ENCODE peak calls at places on chromosomes 11 and 22, in eight cellular contexts. G is stomach, D is K562, U is tibial nerve, I is esophagus muscularis mucosa, L is H1, V is upper lobe of left lung, H is ovary. P is an unnamed sample.

GRCh38 chr11:121649798-121650197 is 197.0 kb upstream of the SORL1-AS1 start:
- DNase-seq in H (no peak), D (no peak), I (no peak), U (no peak), L (no peak), V (no peak), G (no peak), P (no peak)

GRCh38 chr22:33539902-33540751 is 380.1 kb downstream of the LARGE1 start:
- DNase-seq in V (peak; percentile 87), L (no peak), D (no peak), U (peak; percentile 62), H (peak; percentile 90), I (no peak), G (peak; percentile 86), P (peak; percentile 90)

GRCh38 chr11:32388871-32389770 is 46.2 kb downstream of the WT1 start:
- DNase-seq in V (no peak), U (no peak), L (no peak), H (no peak), D (no peak), I (no peak), G (no peak), P (no peak)

GRCh38 chr11:112289588-112290461 is 29.2 kb upstream of the PLET1 start:
- DNase-seq in U (peak; percentile 65), H (peak; percentile 80), L (peak; percentile 94), G (peak; percentile 88), D (peak; percentile 92), V (peak; percentile 98), I (peak; percentile 94), P (peak; percentile 89)

GRCh38 chr22:37501610-37502341 is 15.6 kb upstream of the MFNG start:
- DNase-seq in V (no peak), I (no peak), D (no peak), U (peak; percentile 43), G (peak; percentile 91), H (peak; percentile 72), L (no peak), P (no peak)

GRCh38 chr11:45736424-45736823 is 68.5 kb upstream of the SLC35C1 start:
- DNase-seq in U (no peak), G (no peak), H (no peak), L (no peak), D (no peak), V (no peak), I (no peak), P (peak; percentile 60)

GRCh38 chr11:76075699-76076098 is 130.6 kb downstream of the WNT11 start:
- DNase-seq in I (no peak), L (no peak), V (no peak), U (no peak), G (no peak), H (no peak), D (no peak), P (no peak)

GRCh38 chr11:114478768-114479167 is 39.5 kb downstream of the REXO2 start:
- DNase-seq in I (no peak), L (no peak), H (no peak), D (no peak), V (no peak), U (no peak), G (no peak), P (no peak)

GRCh38 chr11:33533668-33534067 is 167.0 kb downstream of the C11orf91 start:
- DNase-seq in V (no peak), D (no peak), I (no peak), H (no peak), G (no peak), U (no peak), L (no peak), P (no peak)

GRCh38 chr11:110833033-110833484 is 120.8 kb upstream of the ARHGAP20 start:
- DNase-seq in V (no peak), U (no peak), H (no peak), D (no peak), I (no peak), G (no peak), L (no peak), P (no peak)

GRCh38 chr22:48937032-48937639 is 890.5 kb downstream of the BRD1 start:
- DNase-seq in D (no peak), G (peak; percentile 15), L (no peak), I (peak; percentile 75), H (no peak), U (no peak), V (no peak), P (peak; percentile 20)

GRCh38 chr22:21447694-21448402 is 19.3 kb upstream of the TMEM191C start:
- DNase-seq in V (peak; percentile 60), I (no peak), U (no peak), D (peak; percentile 79), L (peak; percentile 69), G (peak; percentile 21), H (no peak), P (peak; percentile 61)

GRCh38 chr22:25383892-25384291 is 164.5 kb downstream of the CRYBB2 start:
- DNase-seq in U (no peak), D (no peak), V (no peak), I (no peak), H (no peak), L (no peak), G (no peak), P (no peak)

GRCh38 chr11:61140416-61140815 is 20.8 kb downstream of the VPS37C start:
- DNase-seq in H (no peak), L (no peak), G (peak; percentile 55), I (no peak), D (no peak), V (no peak), U (no peak), P (peak; percentile 25)

GRCh38 chr11:67397986-67398660 is 3.5 kb downstream of the PPP1CA start:
- DNase-seq in D (no peak), H (no peak), V (peak; percentile 72), L (no peak), U (no peak), I (no peak), G (no peak), P (no peak)
- H3K36me3 ChIP-seq in D (peaks cover 69% of the 10 kb centered on the region), H (no peaks in the 10 kb centered on the region), V (peaks cover 55% of the 10 kb centered on the region), L (peaks cover 25% of the 10 kb centered on the region), U (peaks cover 21% of the 10 kb centered on the region), I (peaks cover 45% of the 10 kb centered on the region), G (peaks cover 28% of the 10 kb centered on the region), P (peaks cover 23% of the 10 kb centered on the region)

DNA sequence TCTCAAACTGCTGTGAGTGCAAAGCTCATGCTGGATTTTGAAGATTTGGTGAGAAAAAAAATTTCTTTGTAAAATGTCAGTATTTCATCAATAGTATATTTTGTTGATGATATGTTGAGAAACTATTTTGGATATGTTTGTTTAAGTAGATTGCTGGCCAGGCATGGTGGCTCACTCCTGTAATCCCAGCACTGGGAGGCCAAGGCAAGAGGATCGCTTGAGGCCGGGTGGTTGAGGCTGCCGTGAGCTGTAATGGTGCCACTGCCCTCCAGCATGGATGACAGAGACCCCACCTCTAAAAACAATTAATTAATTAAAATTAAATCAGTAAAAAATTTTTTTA is 6.9 kb upstream of the IFITM3 start:
- DNase-seq in H (no peak), I (no peak), L (no peak), D (no peak), G (no peak), U (no peak), V (no peak), P (no peak)
- H3K4me1 ChIP-seq in H (peaks cover 26% of the 10 kb centered on the region), I (peaks cover 54% of the 10 kb centered on the region), L (peaks cover 14% of the 10 kb centered on the region), D (peaks cover 51% of the 10 kb centered on the region), G (peaks cover 33% of the 10 kb centered on the region), U (peaks cover 59% of the 10 kb centered on the region), V (peaks cover 45% of the 10 kb centered on the region), P (no peaks in the 10 kb centered on the region)

DNA sequence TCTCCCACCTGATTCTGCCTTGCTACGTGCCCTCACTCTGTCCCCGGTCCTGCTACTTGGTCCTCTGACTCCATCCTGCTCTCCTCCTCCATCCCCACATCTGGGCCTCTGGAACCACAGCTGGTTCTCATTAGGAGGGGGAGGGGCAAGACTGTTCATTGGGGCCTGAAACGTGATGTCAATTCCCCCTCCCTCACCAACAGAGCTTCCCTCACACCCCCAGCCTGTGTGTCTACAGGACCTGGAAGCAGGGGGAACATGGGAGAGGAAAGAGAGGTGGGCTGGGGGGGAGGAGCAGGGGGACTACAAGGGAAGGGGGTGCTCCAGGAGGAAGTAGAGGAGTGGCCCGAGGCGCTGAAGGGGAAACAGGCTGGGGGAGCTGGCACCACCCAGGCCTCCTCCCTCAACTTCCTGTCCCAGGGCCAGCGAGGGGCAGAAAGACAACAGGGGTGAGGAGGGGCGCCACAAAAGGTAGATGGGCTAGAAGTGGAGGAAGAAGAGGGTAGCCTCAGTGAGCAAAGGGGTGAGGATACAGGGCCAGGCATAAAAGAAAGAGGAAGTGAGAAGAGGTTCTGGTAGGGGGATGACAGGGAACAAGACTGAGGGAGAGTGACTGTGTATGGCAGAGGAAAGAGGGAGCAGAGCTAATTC is 8.9 kb downstream of the DCHS1 start:
- DNase-seq in D (no peak), G (no peak), I (no peak), U (peak; percentile 72), H (peak; percentile 57), V (peak; percentile 10), L (no peak), P (peak; percentile 84)
- TF ChIP-seq EP300 in D (no peak), G (no peak), I (no peak), U (no peak), H (no peak), V (no peak), L (no peak), P (no peak)

DNA sequence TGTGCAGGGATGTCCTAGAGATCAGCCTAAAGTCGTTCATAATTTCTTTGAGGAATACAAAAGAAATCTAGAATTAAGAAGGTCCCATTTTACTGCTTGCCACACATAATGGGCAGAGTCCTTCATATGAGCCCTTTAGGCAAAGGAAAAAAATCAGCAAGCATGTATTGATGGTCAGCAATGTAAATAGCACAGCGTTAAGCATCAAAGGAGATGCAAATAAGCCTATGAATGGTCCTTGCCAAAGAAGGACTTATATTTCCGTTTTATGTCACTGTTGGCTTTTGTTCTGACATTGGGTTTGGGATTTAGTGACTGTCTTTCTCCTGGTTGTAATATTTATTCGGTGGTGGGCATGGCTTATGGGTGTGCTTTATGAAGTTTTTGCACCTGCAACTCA is 69.8 kb downstream of the CD44 start:
- DNase-seq in I (no peak), D (no peak), U (no peak), L (no peak), H (no peak), V (no peak), G (no peak), P (no peak)
- H3K36me3 ChIP-seq in I (peaks cover 27% of the 10 kb centered on the region), D (no peaks in the 10 kb centered on the region), U (no peaks in the 10 kb centered on the region), L (no peaks in the 10 kb centered on the region), H (no peaks in the 10 kb centered on the region), V (peaks cover 7% of the 10 kb centered on the region), G (peaks cover 10% of the 10 kb centered on the region), P (no peaks in the 10 kb centered on the region)

GRCh38 chr22:26547837-26548236 is 35.6 kb upstream of the TFIP11 start:
- DNase-seq in L (no peak), G (no peak), V (no peak), U (no peak), D (no peak), I (no peak), H (no peak), P (no peak)
- H3K4me1 ChIP-seq in L (peaks cover 17% of the 10 kb centered on the region), G (no peaks in the 10 kb centered on the region), V (peaks cover 18% of the 10 kb centered on the region), U (peaks cover 22% of the 10 kb centered on the region), D (no peaks in the 10 kb centered on the region), I (peaks cover 7% of the 10 kb centered on the region), H (no peaks in the 10 kb centered on the region), P (no peaks in the 10 kb centered on the region)

GRCh38 chr22:36331306-36331911 is 56.4 kb downstream of the MYH9 start:
- DNase-seq in D (peak; percentile 64), U (peak; percentile 61), H (peak; percentile 61), L (no peak), I (peak; percentile 97), V (no peak), G (peak; percentile 79), P (peak; percentile 96)
- TF ChIP-seq EP300 in D (peak; percentile 66), U (peak; percentile 48), H (no peak), L (peak; percentile 84), I (no peak), V (no peak), G (no peak), P (peak; percentile 89)

GRCh38 chr11:69647761-69648497 is 7.0 kb downstream of the CCND1 start:
- DNase-seq in U (no peak), L (no peak), V (peak; percentile 73), G (no peak), I (no peak), H (no peak), D (no peak), P (peak; percentile 57)
- H3K36me3 ChIP-seq in U (no peaks in the 10 kb centered on the region), L (peaks cover 70% of the 10 kb centered on the region), V (peaks cover 33% of the 10 kb centered on the region), G (peaks cover 14% of the 10 kb centered on the region), I (peaks cover 49% of the 10 kb centered on the region), H (no peaks in the 10 kb centered on the region), D (no peaks in the 10 kb centered on the region), P (peaks cover 52% of the 10 kb centered on the region)

P was measured in sigmoid colon.